ENCODE peak calls at places on chromosomes 2 and 18, in four cellular contexts. I, C, T and A are unnamed samples.

GRCh38 chr2:204550738-204551137 is 5.5 kb downstream of the PARD3B start:
- DNase-seq in T (no peak), I (no peak), C (no peak), A (no peak)

GRCh38 chr18:45839415-45840395 is 14.2 kb downstream of the SIGLEC15 start:
- DNase-seq in T (peak; percentile 42), I (no peak), C (peak; percentile 69), A (peak; percentile 25)

GRCh38 chr2:14641116-14641515 is 8.6 kb downstream of the LRATD1 start:
- DNase-seq in C (no peak), I (no peak), T (no peak), A (no peak)

GRCh38 chr2:17375262-17375661 is 143.0 kb downstream of the RAD51AP2 start:
- DNase-seq in C (no peak), T (no peak), I (no peak), A (no peak)

GRCh38 chr2:100984892-100985307 is 17.2 kb upstream of the RPL31 start:
- DNase-seq in I (no peak), C (peak; percentile 80), T (peak; percentile 65), A (peak; percentile 73)

GRCh38 chr18:62437520-62438329 is 85.1 kb upstream of the ZCCHC2 start:
- DNase-seq in I (no peak), T (no peak), C (no peak), A (peak; percentile 29)

GRCh38 chr2:67733517-67733916 is 329.3 kb downstream of the C1D start:
- DNase-seq in C (peak; percentile 26), T (peak; percentile 53), I (no peak), A (peak; percentile 10)

GRCh38 chr2:8882094-8882493 is 44.7 kb upstream of the KIDINS220 start:
- DNase-seq in T (peak; percentile 18), I (no peak), C (no peak), A (peak; percentile 41)

GRCh38 chr2:220394433-220394832 is 767.0 kb downstream of the SLC4A3 start:
- DNase-seq in C (peak; percentile 59), T (peak; percentile 22), I (no peak), A (no peak)

GRCh38 chr2:112627060-112628040 is 18.4 kb upstream of the SLC20A1 start:
- DNase-seq in T (peak; percentile 72), C (no peak), I (peak; percentile 78), A (no peak)

GRCh38 chr2:383173-383572 is 95.3 kb upstream of the ALKAL2 start:
- DNase-seq in C (no peak), T (no peak), I (peak; percentile 72), A (no peak)

GRCh38 chr2:136362676-136363390 is 244.9 kb upstream of the CXCR4 start:
- DNase-seq in C (no peak), T (no peak), I (no peak), A (no peak)

GRCh38 chr18:57141208-57142129 is 5.4 kb upstream of the BOD1L2 start:
- DNase-seq in T (no peak), I (no peak), C (peak; percentile 90), A (peak; percentile 35)

GRCh38 chr2:182018218-182018617 is 32.6 kb downstream of the PPP1R1C start:
- DNase-seq in T (peak; percentile 25), C (no peak), I (no peak), A (no peak)

GRCh38 chr2:118856978-118857676 is 9.7 kb upstream of the EN1 start:
- DNase-seq in C (no peak), T (no peak), I (no peak), A (no peak)

GRCh38 chr2:122112633-122113032 is 357.2 kb downstream of the TSN start:
- DNase-seq in C (no peak), I (no peak), T (no peak), A (no peak)

GRCh38 chr18:79577451-79578395 is 101.9 kb upstream of the CTDP1 start:
- DNase-seq in I (peak; percentile 75), T (no peak), C (no peak), A (peak; percentile 17)

GRCh38 chr2:8571792-8572499 is 109.9 kb upstream of the ID2 start:
- DNase-seq in I (peak; percentile 35), C (peak; percentile 64), T (no peak), A (no peak)

GRCh38 chr2:150211164-150211631 is 276.3 kb downstream of the RND3 start:
- DNase-seq in C (no peak), I (no peak), T (no peak), A (no peak)

GRCh38 chr2:174035981-174036742 is 71.0 kb upstream of the SP3 start:
- DNase-seq in C (no peak), T (no peak), I (no peak), A (peak; percentile 79)

GRCh38 chr2:239329284-239329971 is 71.4 kb downstream of the HDAC4 start:
- DNase-seq in I (no peak), C (no peak), T (no peak), A (no peak)